ENCODE peak calls at places on chromosomes 1 and 21, in seven cellular contexts. L, H, C, B, O, X and G are unnamed samples.

GRCh38 chr1:206684478-206685255 is at the start of gene MAPKAPK2:
- DNase-seq in H (no peak), L (peak), C (peak), B (peak), O (peak), X (no peak), G (no peak)

GRCh38 chr21:43903451-43904091 is 38.5 kb downstream of the AGPAT3 start:
- DNase-seq in C (peak), L (no peak), B (no peak), X (no peak), O (no peak), H (no peak), G (no peak)

GRCh38 chr1:9294910-9295636 is 2.4 kb downstream of the SPSB1 start:
- DNase-seq in H (no peak), O (no peak), L (no peak), X (no peak), C (no peak), B (no peak), G (no peak)

GRCh38 chr1:153506831-153507413 is 28.9 kb downstream of the S100A6 start:
- DNase-seq in L (no peak), H (no peak), C (no peak), B (no peak), X (peak), O (no peak), G (no peak)

GRCh38 chr1:206915085-206915735 is 6.5 kb downstream of the FCMR start:
- DNase-seq in O (no peak), B (no peak), L (no peak), C (no peak), X (no peak), H (no peak), G (no peak)

GRCh38 chr1:217188280-217189235 is 442.3 kb downstream of the GPATCH2 start:
- DNase-seq in O (no peak), C (no peak), H (no peak), L (no peak), B (no peak), X (no peak), G (no peak)

GRCh38 chr1:207186503-207186902 is 82.5 kb downstream of the C4BPA start:
- DNase-seq in C (no peak), H (no peak), O (no peak), B (no peak), L (no peak), X (no peak), G (no peak)

GRCh38 chr1:228311091-228311490 is 95.5 kb downstream of the TRIM11 start:
- DNase-seq in O (no peak), B (no peak), X (no peak), C (no peak), H (no peak), L (no peak), G (no peak)

GRCh38 chr1:178189814-178190213 is 95.9 kb downstream of the RASAL2 start:
- DNase-seq in B (peak), H (peak), C (peak), X (peak), O (peak), L (no peak), G (peak)

GRCh38 chr1:53614231-53615021 is 124.5 kb downstream of the GLIS1 start:
- DNase-seq in X (no peak), H (no peak), C (no peak), O (no peak), L (no peak), B (no peak), G (no peak)

GRCh38 chr1:40257313-40257687 is 736 bp upstream of the ZMPSTE24 start:
- DNase-seq in X (no peak), C (no peak), H (no peak), O (peak), B (peak), L (no peak), G (no peak)

GRCh38 chr1:46150085-46150484 is 17.7 kb upstream of the PIK3R3 start:
- DNase-seq in X (no peak), C (no peak), B (no peak), O (no peak), L (no peak), H (no peak), G (no peak)

GRCh38 chr1:169610110-169610509 is 19.8 kb downstream of the SELP start:
- DNase-seq in O (no peak), B (no peak), C (no peak), L (no peak), H (no peak), X (no peak), G (no peak)

GRCh38 chr1:93506140-93506539 is 58.2 kb downstream of the FNBP1L start:
- DNase-seq in X (no peak), B (no peak), H (no peak), O (no peak), C (no peak), L (no peak), G (no peak)

GRCh38 chr1:8025671-8026144 is 401 bp downstream of the ERRFI1 start:
- DNase-seq in X (no peak), O (peak), C (no peak), B (no peak), L (peak), H (no peak), G (no peak)

GRCh38 chr1:86648255-86648654 is 56.1 kb upstream of the SH3GLB1 start:
- DNase-seq in X (no peak), O (no peak), L (no peak), H (no peak), C (no peak), B (peak), G (no peak)

GRCh38 chr1:46288485-46289133 is 14.8 kb downstream of the LRRC41 start:
- DNase-seq in O (no peak), L (no peak), C (no peak), X (no peak), H (no peak), B (no peak), G (no peak)

GRCh38 chr1:29960156-29960755 is 723.9 kb downstream of the PTPRU start:
- DNase-seq in O (no peak), C (no peak), B (no peak), H (no peak), L (no peak), X (no peak), G (no peak)

GRCh38 chr1:197674286-197674685 is 101.0 kb downstream of the DENND1B start:
- DNase-seq in X (no peak), L (no peak), H (no peak), O (no peak), C (no peak), B (no peak), G (no peak)

GRCh38 chr1:24544239-24544638 is 11.6 kb upstream of the NCMAP start:
- DNase-seq in B (no peak), O (no peak), C (no peak), L (no peak), H (no peak), X (no peak), G (no peak)

GRCh38 chr1:223364685-223365382 is 858 bp upstream of the SUSD4 start:
- DNase-seq in B (no peak), X (no peak), H (no peak), L (peak), O (peak), C (no peak), G (no peak)

GRCh38 chr1:1075148-1075935 is 1.2 kb upstream of the RNF223 start:
- DNase-seq in X (no peak), B (no peak), L (no peak), O (peak), H (no peak), C (peak), G (no peak)

GRCh38 chr1:173853074-173853473 is 14.7 kb downstream of the GAS5 start:
- DNase-seq in O (no peak), L (no peak), X (no peak), B (no peak), H (peak), C (no peak), G (no peak)

GRCh38 chr1:40755052-40755451 is 28.5 kb upstream of the KCNQ4 start:
- DNase-seq in L (no peak), C (no peak), B (no peak), O (no peak), X (no peak), H (no peak), G (no peak)

GRCh38 chr1:101131239-101131924 is 105.4 kb upstream of the S1PR1 start:
- DNase-seq in H (no peak), C (peak), X (no peak), O (no peak), B (no peak), L (no peak), G (no peak)

GRCh38 chr1:228148971-228149340 is 774 bp upstream of the GJC2 start:
- DNase-seq in B (no peak), X (no peak), C (no peak), O (no peak), H (no peak), L (peak), G (no peak)

GRCh38 chr21:29194847-29195246 is 64.4 kb downstream of the MAP3K7CL start:
- DNase-seq in B (no peak), L (no peak), C (no peak), H (peak), X (peak), O (no peak), G (no peak)

GRCh38 chr1:222171005-222171404 is 376.9 kb downstream of the HHIPL2 start:
- DNase-seq in X (peak), O (peak), H (peak), C (peak), B (peak), L (peak), G (peak)

GRCh38 chr1:36752891-36753361 is 270.2 kb upstream of the CSF3R start:
- DNase-seq in C (no peak), X (peak), H (no peak), L (no peak), B (no peak), O (no peak), G (no peak)

GRCh38 chr1:162765788-162766187 is 24.7 kb upstream of the HSD17B7 start:
- DNase-seq in X (no peak), B (no peak), H (no peak), O (no peak), C (no peak), L (no peak), G (no peak)

DNA sequence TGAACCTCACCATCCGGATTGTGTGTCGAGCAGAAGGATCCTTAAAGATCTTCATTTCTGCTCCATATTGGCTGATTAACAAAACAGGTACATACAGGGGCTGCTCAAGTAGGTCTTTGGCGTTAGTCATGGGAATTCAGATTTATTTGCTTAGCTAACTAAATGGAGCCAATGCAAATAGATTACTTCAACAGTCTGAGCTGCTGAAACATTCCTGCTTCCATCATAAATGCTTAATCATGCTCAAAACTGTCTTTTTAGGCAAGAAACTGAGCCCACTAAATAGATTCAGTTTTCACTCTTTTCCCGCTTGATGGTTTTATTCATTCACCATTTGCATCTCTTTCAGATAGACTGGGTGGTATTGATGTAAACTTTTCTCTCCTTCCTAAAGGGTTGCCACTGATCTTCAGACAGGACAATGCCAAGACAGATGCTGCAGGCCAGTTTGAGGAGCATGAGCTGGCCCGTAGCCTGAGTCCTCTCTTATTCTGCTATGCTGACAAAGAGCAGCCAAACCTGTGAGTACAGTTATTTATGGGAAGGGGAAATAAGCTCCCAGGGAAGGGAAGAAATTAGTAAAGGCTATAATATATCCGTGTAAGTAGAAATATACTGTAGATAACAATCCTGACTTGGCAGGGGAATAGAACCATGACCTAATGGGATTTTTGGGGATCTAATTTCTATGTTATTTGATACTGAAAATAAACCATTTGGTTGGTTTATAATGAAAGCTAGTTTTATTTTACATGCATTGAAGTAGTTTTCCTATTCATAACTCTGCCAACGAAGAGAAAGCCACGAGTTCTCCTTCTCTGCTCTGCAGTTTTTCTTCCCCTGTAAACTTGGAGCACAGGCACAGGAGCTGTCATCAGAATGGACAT is 126.4 kb downstream of the VPS13D start:
- DNase-seq in C (no peak), O (no peak), L (no peak), X (peak), B (no peak), H (no peak), G (no peak)
- TF ChIP-seq YY1 in C (no peak), O (no peak), L (no peak), X (no peak), B (no peak), H (no peak), G (no peak)

DNA sequence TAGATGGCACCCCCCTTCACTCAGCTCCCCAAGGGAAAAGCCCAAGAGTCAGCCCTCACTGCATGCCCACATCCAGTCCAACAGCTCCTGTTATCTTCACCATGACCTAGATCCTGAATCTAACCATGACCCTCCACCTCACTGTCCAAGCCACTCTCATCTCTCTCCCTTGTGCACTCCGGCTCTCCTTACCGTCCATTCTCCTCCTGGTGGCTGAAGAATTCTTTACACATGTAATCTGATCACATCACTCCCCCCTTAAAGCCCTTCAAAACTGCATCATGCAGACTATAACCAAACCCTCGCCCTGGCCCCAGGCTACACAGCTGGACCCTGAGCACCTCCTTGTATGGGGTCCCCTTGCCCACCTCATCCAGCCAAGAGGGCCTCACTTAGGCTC is 14.0 kb upstream of the PAQR7 start:
- DNase-seq in X (no peak), L (no peak), H (no peak), O (peak), B (no peak), C (no peak), G (no peak)
- H3K4me3 ChIP-seq in X (no peak), L (no peak), H (no peak), O (no peak), B (no peak), C (no peak), G (no peak)

GRCh38 chr1:202133016-202133415 is 10.3 kb downstream of the GPR37L1 start:
- DNase-seq in H (no peak), O (no peak), C (no peak), B (no peak), L (no peak), X (no peak), G (no peak)
- TF ChIP-seq YY1 in H (no peak), O (no peak), C (no peak), B (no peak), L (no peak), X (no peak), G (no peak)

GRCh38 chr1:192554904-192555303 is 20.7 kb upstream of the RGS1 start:
- DNase-seq in L (no peak), H (no peak), O (no peak), B (no peak), C (no peak), X (no peak), G (no peak)

GRCh38 chr1:192553741-192554140 is 21.8 kb upstream of the RGS1 start:
- DNase-seq in L (no peak), O (no peak), H (no peak), X (no peak), C (no peak), B (no peak), G (no peak)

GRCh38 chr1:192559115-192560006 is 16.2 kb upstream of the RGS1 start:
- DNase-seq in B (peak), L (no peak), O (no peak), C (no peak), H (no peak), X (no peak), G (no peak)

GRCh38 chr1:192555399-192555798 is 20.2 kb upstream of the RGS1 start:
- DNase-seq in X (no peak), C (no peak), H (no peak), L (no peak), O (no peak), B (no peak), G (no peak)

GRCh38 chr1:192557841-192558595 is 17.6 kb upstream of the RGS1 start:
- DNase-seq in O (no peak), B (no peak), H (no peak), X (no peak), C (no peak), L (no peak), G (no peak)
- H3K4me3 ChIP-seq in O (no peak), B (no peak), H (no peak), X (no peak), C (no peak), L (no peak), G (peak)

GRCh38 chr1:186747661-186748060 is 67.4 kb upstream of the PTGS2 start:
- DNase-seq in O (no peak), H (no peak), B (no peak), L (no peak), C (no peak), X (no peak), G (no peak)

GRCh38 chr1:186754542-186755150 is 74.1 kb upstream of the PLA2G4A start:
- DNase-seq in O (no peak), C (no peak), L (no peak), X (no peak), H (no peak), B (no peak), G (no peak)

GRCh38 chr1:186749820-186750219 is 69.6 kb upstream of the PTGS2 start:
- DNase-seq in X (no peak), B (no peak), L (no peak), C (no peak), H (no peak), O (no peak), G (no peak)

GRCh38 chr1:186753241-186753640 is 73.0 kb upstream of the PTGS2 start:
- DNase-seq in O (no peak), H (no peak), L (no peak), C (no peak), B (no peak), X (no peak), G (no peak)

GRCh38 chr1:186750250-186750649 is 70.0 kb upstream of the PTGS2 start:
- DNase-seq in B (no peak), O (no peak), H (no peak), L (no peak), C (no peak), X (no peak), G (no peak)
- TF ChIP-seq YY1 in B (no peak), O (no peak), H (no peak), L (no peak), C (no peak), X (no peak), G (no peak)

DNA sequence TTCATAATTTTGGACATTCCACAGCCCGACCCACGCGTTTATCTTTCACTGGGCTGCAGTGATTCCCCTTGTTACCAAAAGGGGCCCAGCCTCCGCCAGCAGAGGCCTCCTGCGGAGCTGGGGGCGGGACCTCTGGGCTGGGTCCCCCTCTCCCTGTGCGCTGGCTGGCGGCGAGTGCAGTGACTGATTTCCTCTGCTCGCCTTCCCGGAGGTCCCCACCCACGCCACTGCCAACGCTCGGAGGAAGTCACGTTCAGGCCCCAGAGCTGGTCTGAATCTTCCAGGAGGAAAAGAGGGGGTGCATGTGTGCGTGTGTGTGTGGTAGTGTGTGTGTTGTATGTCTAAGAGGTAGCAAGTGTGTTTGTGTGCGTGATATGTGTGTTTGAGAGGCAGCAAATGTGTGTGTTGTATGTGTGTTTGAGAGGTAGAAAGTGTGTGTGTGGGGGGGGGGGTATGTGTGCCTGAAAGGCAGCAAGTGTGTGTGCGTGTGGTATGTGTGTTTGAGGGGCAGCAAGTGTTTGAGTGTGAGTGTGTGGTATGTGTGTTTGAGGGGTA is 35.0 kb upstream of the JAK1 start:
- DNase-seq in C (no peak), L (peak), B (no peak), O (peak), H (no peak), X (no peak), G (no peak)
- H3K4me3 ChIP-seq in C (no peak), L (peak), B (no peak), O (no peak), H (peak), X (no peak), G (no peak)

GRCh38 chr1:61270107-61270506 is 187.7 kb downstream of the NFIA start:
- DNase-seq in B (no peak), O (no peak), C (no peak), H (no peak), X (no peak), L (no peak), G (no peak)

GRCh38 chr1:61268546-61269243 is 186.3 kb downstream of the NFIA start:
- DNase-seq in L (no peak), H (no peak), O (no peak), B (no peak), X (no peak), C (no peak), G (no peak)

GRCh38 chr1:61269648-61270047 is 187.3 kb downstream of the NFIA start:
- DNase-seq in B (no peak), L (no peak), O (no peak), H (no peak), C (peak), X (no peak), G (no peak)

GRCh38 chr1:61271412-61271789 is 189.0 kb downstream of the NFIA start:
- DNase-seq in L (no peak), X (no peak), B (no peak), C (peak), O (peak), H (no peak), G (no peak)

DNA sequence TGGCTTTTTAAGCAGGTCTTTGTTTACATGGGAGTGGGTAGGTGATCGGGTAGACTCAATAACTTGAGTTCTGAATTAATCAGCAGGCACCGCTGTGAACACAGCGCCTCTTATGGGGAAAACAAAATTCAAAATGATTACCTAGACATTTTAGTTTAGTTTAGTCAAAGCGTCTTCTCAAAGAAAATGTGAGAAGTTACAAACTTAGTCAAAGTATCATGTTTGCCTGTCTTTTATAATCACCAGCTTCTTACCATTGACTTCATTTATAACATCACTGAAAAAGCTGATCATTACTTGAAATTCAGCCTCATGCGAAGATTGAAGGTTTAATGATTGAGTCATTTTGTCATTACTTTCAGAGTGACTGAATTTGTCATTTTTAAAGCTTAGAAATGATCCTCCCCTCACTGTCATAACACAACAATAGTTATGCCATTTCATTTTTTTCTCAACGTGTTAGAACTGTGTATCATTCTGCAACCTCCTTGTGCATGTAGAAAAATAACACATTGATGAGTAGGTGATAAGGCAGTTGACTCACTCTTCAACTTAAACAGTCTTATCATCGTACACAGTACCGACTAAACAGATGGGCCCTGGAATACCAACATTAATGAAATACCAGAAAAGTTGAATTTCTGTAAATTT is 188.5 kb downstream of the NFIA start:
- DNase-seq in X (peak), C (no peak), B (no peak), L (no peak), H (no peak), O (peak), G (no peak)
- TF ChIP-seq YY1 in X (no peak), C (no peak), B (no peak), L (no peak), H (no peak), O (no peak), G (no peak)